ENCODE peak calls at places on chromosomes 4 and X, in seven cellular contexts. One of them, this sample, is unnamed.

GRCh38 chr4:37481547-37482129 is 204.5 kb downstream of the RELL1 start:
- DNase-seq in T-helper 1 cell: no peak
- DNase-seq in D341Med: no peak
- DNase-seq in sciatic nerve: no peak
- DNase-seq in substantia nigra: no peak
- DNase-seq in D721Med: no peak
- DNase-seq in AG08396: no peak
- DNase-seq in this sample: no peak

GRCh38 chr4:185244763-185245162 is 35.4 kb downstream of the SNX25 start:
- DNase-seq in T-helper 1 cell: no peak
- DNase-seq in D341Med: no peak
- DNase-seq in sciatic nerve: no peak
- DNase-seq in substantia nigra: no peak
- DNase-seq in D721Med: no peak
- DNase-seq in AG08396: no peak
- DNase-seq in this sample: no peak

GRCh38 chr4:89486042-89486441 is 178.4 kb upstream of the GPRIN3 start:
- DNase-seq in T-helper 1 cell: no peak
- DNase-seq in D341Med: peak
- DNase-seq in sciatic nerve: no peak
- DNase-seq in substantia nigra: no peak
- DNase-seq in D721Med: no peak
- DNase-seq in AG08396: peak
- DNase-seq in this sample: peak

GRCh38 chr4:73777612-73778011 is 37.2 kb downstream of the CXCL8 start:
- DNase-seq in T-helper 1 cell: no peak
- DNase-seq in D341Med: no peak
- DNase-seq in sciatic nerve: no peak
- DNase-seq in substantia nigra: no peak
- DNase-seq in D721Med: no peak
- DNase-seq in AG08396: no peak
- DNase-seq in this sample: peak

GRCh38 chr4:108118505-108118904 is 50.2 kb downstream of the LEF1 start:
- DNase-seq in T-helper 1 cell: peak
- DNase-seq in D341Med: no peak
- DNase-seq in sciatic nerve: no peak
- DNase-seq in substantia nigra: no peak
- DNase-seq in D721Med: no peak
- DNase-seq in AG08396: no peak
- DNase-seq in this sample: peak

GRCh38 chr4:1246901-1247810 is 1.8 kb downstream of the CTBP1 start:
- DNase-seq in T-helper 1 cell: no peak
- DNase-seq in D341Med: peak
- DNase-seq in sciatic nerve: peak
- DNase-seq in substantia nigra: no peak
- DNase-seq in D721Med: peak
- DNase-seq in AG08396: peak
- DNase-seq in this sample: peak

GRCh38 chr4:20773144-20773997 is 73.1 kb downstream of the PACRGL start:
- DNase-seq in T-helper 1 cell: no peak
- DNase-seq in D341Med: peak
- DNase-seq in sciatic nerve: peak
- DNase-seq in substantia nigra: no peak
- DNase-seq in D721Med: no peak
- DNase-seq in AG08396: peak
- DNase-seq in this sample: peak

GRCh38 chrX:121191779-121192178 is 144.4 kb downstream of the GLUD2 start:
- DNase-seq in T-helper 1 cell: no peak
- DNase-seq in D341Med: no peak
- DNase-seq in sciatic nerve: no peak
- DNase-seq in substantia nigra: no peak
- DNase-seq in D721Med: no peak
- DNase-seq in AG08396: no peak
- DNase-seq in this sample: no peak

GRCh38 chrX:150324035-150324728 is 38.9 kb upstream of the MAMLD1 start:
- DNase-seq in T-helper 1 cell: no peak
- DNase-seq in D341Med: no peak
- DNase-seq in sciatic nerve: no peak
- DNase-seq in substantia nigra: no peak
- DNase-seq in D721Med: no peak
- DNase-seq in AG08396: peak
- DNase-seq in this sample: peak

GRCh38 chrX:97860206-97860605 is 976.5 kb downstream of the RPA4 start:
- DNase-seq in T-helper 1 cell: no peak
- DNase-seq in D341Med: no peak
- DNase-seq in sciatic nerve: no peak
- DNase-seq in substantia nigra: no peak
- DNase-seq in D721Med: no peak
- DNase-seq in AG08396: no peak
- DNase-seq in this sample: no peak

This sample was measured in RKO.